ENCODE peak calls at places on chromosome 6, in eight cellular contexts. T is psoas muscle; J is CD8-positive, alpha-beta T cell; L is PC-3; X is AG09309; K is NT2/D1; E is Caco-2; S is fibroblast of pulmonary artery. O is an unnamed sample.

GRCh38 chr6:159700970-159701369 is 7.9 kb upstream of the SOD2 start:
- DNase-seq in X (no peak), T (no peak), L (no peak), K (no peak), E (no peak), S (no peak), J (no peak), O (no peak)

GRCh38 chr6:122069933-122070332 is 329.5 kb upstream of the HSF2 start:
- DNase-seq in K (no peak), L (no peak), S (peak; percentile 5), J (no peak), X (no peak), E (no peak), T (no peak), O (no peak)

GRCh38 chr6:37535701-37536461 is 36.2 kb upstream of the CCDC167 start:
- DNase-seq in T (no peak), L (peak; percentile 40), J (peak; percentile 43), S (no peak), X (no peak), E (no peak), K (no peak), O (no peak)

GRCh38 chr6:34189806-34190503 is 44.1 kb upstream of the GRM4 start:
- DNase-seq in J (peak; percentile 66), E (no peak), K (no peak), L (no peak), X (no peak), T (no peak), S (no peak), O (peak; percentile 39)

GRCh38 chr6:36595168-36595818 is 1.1 kb downstream of the SRSF3 start:
- DNase-seq in L (peak; percentile 38), X (no peak), S (peak; percentile 75), K (no peak), E (no peak), T (no peak), J (no peak), O (no peak)

GRCh38 chr6:130700397-130700796 is 126.8 kb upstream of the SMLR1 start:
- DNase-seq in L (no peak), T (no peak), E (no peak), S (no peak), J (no peak), X (no peak), K (no peak), O (no peak)

GRCh38 chr6:139376604-139377218 is 2.3 kb upstream of the CITED2 start:
- DNase-seq in S (peak; percentile 75), K (no peak), J (no peak), X (no peak), L (peak; percentile 53), E (peak; percentile 80), T (peak; percentile 56), O (no peak)

GRCh38 chr6:43391448-43392031 is 22.1 kb upstream of the ZNF318 start:
- DNase-seq in X (no peak), L (no peak), T (no peak), E (no peak), J (peak; percentile 54), S (no peak), K (no peak), O (no peak)

GRCh38 chr6:128161839-128162238 is 261.0 kb upstream of the THEMIS start:
- DNase-seq in E (no peak), L (no peak), X (no peak), S (no peak), K (no peak), T (no peak), J (no peak), O (no peak)

GRCh38 chr6:128158496-128158895 is 257.6 kb upstream of the THEMIS start:
- DNase-seq in J (no peak), S (peak; percentile 29), K (no peak), X (no peak), E (no peak), L (peak; percentile 5), T (no peak), O (no peak)

GRCh38 chr6:128164254-128164653 is 263.4 kb upstream of the THEMIS start:
- DNase-seq in E (no peak), S (no peak), T (no peak), L (no peak), K (no peak), J (no peak), X (no peak), O (no peak)

GRCh38 chr6:128161263-128161662 is 260.4 kb upstream of the THEMIS start:
- DNase-seq in K (no peak), E (no peak), J (no peak), X (no peak), T (no peak), S (no peak), L (no peak), O (no peak)

DNA sequence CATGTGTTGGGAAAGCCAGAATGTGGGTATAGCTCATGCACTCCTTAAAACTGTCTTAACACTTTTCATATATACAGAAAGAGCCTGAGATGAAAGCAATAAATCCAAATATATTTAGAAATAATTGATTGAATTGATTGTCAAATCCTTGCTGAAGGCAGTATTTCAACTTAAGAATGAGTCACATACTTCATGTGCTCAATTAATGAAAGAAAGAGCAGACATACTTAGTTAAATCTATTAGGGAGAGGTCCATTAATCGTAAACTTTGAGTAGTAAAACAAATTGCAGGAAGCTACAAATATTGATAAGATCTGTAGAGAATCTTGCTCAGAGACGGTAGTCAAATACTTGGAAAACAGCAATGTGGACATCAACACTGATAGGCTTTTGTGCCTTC is 261.6 kb upstream of the THEMIS start:
- DNase-seq in T (no peak), K (no peak), X (no peak), L (no peak), J (no peak), E (no peak), S (no peak), O (no peak)
- H3K4me3 ChIP-seq in T (no peak overlapping the region), K (no peak overlapping the region), X (no peak overlapping the region), L (no peak overlapping the region), J (no peak overlapping the region), E (no peak overlapping the region), S (no peak overlapping the region), O (no peak overlapping the region)

GRCh38 chr6:7050099-7050498 is 57.7 kb upstream of the RREB1 start:
- DNase-seq in L (no peak), K (no peak), S (no peak), J (no peak), X (no peak), T (no peak), E (no peak), O (no peak)

GRCh38 chr6:7053125-7053784 is 54.5 kb upstream of the RREB1 start:
- DNase-seq in T (no peak), E (no peak), J (no peak), K (no peak), X (no peak), L (no peak), S (no peak), O (no peak)

GRCh38 chr6:7050911-7051779 is 56.6 kb upstream of the RREB1 start:
- DNase-seq in X (peak; percentile 53), T (peak; percentile 76), L (peak; percentile 96), K (no peak), S (peak; percentile 49), E (peak; percentile 75), J (peak; percentile 36), O (no peak)

GRCh38 chr6:7051780-7052440 is 55.9 kb upstream of the RREB1 start:
- DNase-seq in S (peak; percentile 21), K (no peak), T (peak; percentile 81), E (peak; percentile 63), X (no peak), J (peak; percentile 48), L (peak; percentile 60), O (peak; percentile 60)

DNA sequence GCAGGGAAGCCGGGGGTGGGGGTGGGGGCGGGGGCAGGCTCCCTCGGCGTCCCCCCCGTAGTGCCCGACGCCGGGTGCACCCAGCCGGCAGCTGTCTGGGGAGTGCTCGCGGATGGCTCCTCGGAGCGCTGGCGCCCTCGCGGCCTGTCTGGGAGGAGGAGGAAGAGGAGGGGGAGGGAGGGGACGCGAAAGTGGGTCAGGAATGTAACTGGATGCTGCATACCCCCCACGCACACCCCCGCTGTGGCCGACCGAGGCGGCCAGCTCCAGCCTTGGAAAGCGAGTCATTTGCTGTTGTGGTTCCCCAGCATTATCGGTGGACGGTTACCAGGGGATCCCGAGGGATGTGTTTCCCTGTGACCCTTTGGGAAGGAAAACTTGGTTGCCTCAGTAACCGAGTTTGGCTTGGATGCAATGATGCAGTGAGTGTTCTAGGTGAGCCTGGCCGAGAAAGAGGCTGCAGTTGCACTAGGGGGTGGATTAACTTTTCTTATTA is 55.3 kb upstream of the RREB1 start:
- DNase-seq in L (peak; percentile 67), S (peak; percentile 65), T (peak; percentile 92), J (peak; percentile 8), X (peak; percentile 17), E (peak; percentile 43), K (no peak), O (no peak)
- H3K4me3 ChIP-seq in L (peak overlapping the region; percentile 79), S (no peak overlapping the region), T (peak overlapping the region; percentile 70), J (peak overlapping the region; percentile 8), X (peak overlapping the region; percentile 47), E (peak overlapping the region; percentile 77), K (peak overlapping the region; percentile 59), O (peak overlapping the region; percentile 61)

GRCh38 chr6:88840806-88841539 is 122.4 kb downstream of the RNGTT start:
- DNase-seq in L (no peak), S (no peak), E (no peak), J (no peak), T (no peak), X (no peak), K (no peak), O (no peak)

GRCh38 chr6:88839280-88839679 is 124.1 kb downstream of the RNGTT start:
- DNase-seq in S (no peak), K (no peak), J (no peak), E (no peak), X (no peak), L (no peak), T (no peak), O (no peak)

GRCh38 chr6:88842320-88842719 is 121.1 kb downstream of the RNGTT start:
- DNase-seq in K (no peak), X (no peak), L (no peak), J (no peak), E (no peak), T (no peak), S (no peak), O (no peak)

GRCh38 chr6:88840289-88840688 is 123.1 kb downstream of the RNGTT start:
- DNase-seq in E (no peak), T (no peak), J (no peak), L (no peak), S (no peak), K (no peak), X (no peak), O (no peak)

DNA sequence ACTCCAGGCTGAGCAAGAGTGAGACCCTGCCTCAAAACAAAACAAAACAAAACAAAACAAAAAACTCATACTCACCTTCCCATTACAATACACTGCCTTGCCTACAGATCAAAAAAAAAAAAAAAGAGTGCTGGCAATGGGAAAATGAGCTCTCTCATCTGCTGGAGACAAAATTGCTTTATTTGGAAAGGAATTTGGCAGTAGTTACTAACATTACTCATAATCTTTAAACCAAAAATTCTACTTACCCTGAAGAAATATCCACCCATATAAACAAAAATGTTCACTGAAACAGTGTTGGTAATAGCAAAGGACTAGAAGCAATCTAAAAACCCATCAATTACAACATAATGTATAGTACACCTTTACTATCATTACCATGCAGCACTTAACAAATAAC is 120.4 kb downstream of the RNGTT start:
- DNase-seq in S (peak; percentile 73), T (no peak), K (no peak), E (no peak), X (peak; percentile 66), L (peak; percentile 8), J (no peak), O (no peak)
- H3K4me3 ChIP-seq in S (no peak overlapping the region), T (no peak overlapping the region), K (no peak overlapping the region), E (no peak overlapping the region), X (no peak overlapping the region), L (no peak overlapping the region), J (no peak overlapping the region), O (no peak overlapping the region)

DNA sequence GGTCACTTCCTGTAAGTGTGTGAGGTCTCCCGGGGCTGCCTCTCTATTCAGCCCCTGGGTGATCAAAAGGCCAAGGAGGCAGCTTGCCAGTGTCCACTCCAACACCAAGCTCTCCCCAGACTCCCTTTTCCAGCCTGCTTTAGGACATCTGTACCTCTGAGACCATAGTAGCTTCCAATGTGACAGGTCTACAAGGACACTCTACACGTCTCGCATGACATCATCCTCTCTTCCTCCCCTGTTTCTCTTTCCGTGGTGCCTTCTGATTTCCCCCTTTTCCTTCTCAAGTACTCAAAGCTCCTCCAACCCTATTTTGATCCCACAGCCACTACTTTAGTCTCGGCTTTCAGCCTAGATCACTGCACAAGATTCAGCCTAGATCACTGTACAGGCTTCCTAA is 26.4 kb downstream of the HLA-F start:
- DNase-seq in T (no peak), S (no peak), E (no peak), X (no peak), J (no peak), K (no peak), L (no peak), O (no peak)
- H3K4me3 ChIP-seq in T (peak overlapping the region; percentile 82), S (no peak overlapping the region), E (no peak overlapping the region), X (no peak overlapping the region), J (peak overlapping the region; percentile 90), K (no peak overlapping the region), L (no peak overlapping the region), O (no peak overlapping the region)

O was measured in Jurkat, Clone E6-1.